ENCODE peak calls at places on chromosomes 5 and 9, in five cellular contexts. One of them, this sample, is unnamed. For H3K4me1, the result is how much of the 10 kb centered on the place peaks cover.

GRCh38 chr5:99019812-99020697 is 91.2 kb upstream of the CHD1 start:
- DNase-seq in astrocyte: peak
- DNase-seq in spleen: no peak
- DNase-seq in upper lobe of left lung: no peak
- DNase-seq in pancreas: no peak
- DNase-seq in this sample: peak

GRCh38 chr5:60945760-60946253 is 802 bp downstream of the NDUFAF2 start:
- DNase-seq in spleen: no peak
- DNase-seq in astrocyte: peak
- DNase-seq in pancreas: peak
- DNase-seq in upper lobe of left lung: peak
- DNase-seq in this sample: peak

GRCh38 chr5:72377920-72378635 is 57.9 kb downstream of the PTCD2 start:
- DNase-seq in astrocyte: no peak
- DNase-seq in spleen: no peak
- DNase-seq in upper lobe of left lung: no peak
- DNase-seq in pancreas: no peak
- DNase-seq in this sample: no peak

GRCh38 chr9:111916234-111916645 is 19.6 kb downstream of the UGCG start:
- DNase-seq in spleen: no peak
- DNase-seq in astrocyte: no peak
- DNase-seq in pancreas: no peak
- DNase-seq in upper lobe of left lung: no peak
- DNase-seq in this sample: no peak

GRCh38 chr5:65481171-65481575 is 547 bp downstream of the ADAMTS6 start:
- DNase-seq in astrocyte: no peak
- DNase-seq in spleen: no peak
- DNase-seq in pancreas: no peak
- DNase-seq in upper lobe of left lung: no peak
- DNase-seq in this sample: peak

GRCh38 chr9:113532809-113533190 is 69.3 kb downstream of the RGS3 start:
- DNase-seq in astrocyte: no peak
- DNase-seq in upper lobe of left lung: no peak
- DNase-seq in pancreas: no peak
- DNase-seq in spleen: peak
- DNase-seq in this sample: no peak

GRCh38 chr9:128438343-128439109 is 17.3 kb upstream of the ODF2 start:
- DNase-seq in upper lobe of left lung: peak
- DNase-seq in pancreas: peak
- DNase-seq in spleen: peak
- DNase-seq in astrocyte: peak
- DNase-seq in this sample: no peak

GRCh38 chr5:53111139-53111538 is 1.6 kb upstream of the MOCS2 start:
- DNase-seq in pancreas: no peak
- DNase-seq in upper lobe of left lung: no peak
- DNase-seq in astrocyte: no peak
- DNase-seq in spleen: no peak
- DNase-seq in this sample: no peak

GRCh38 chr9:114417511-114417910 is 29.7 kb upstream of the AKNA start:
- DNase-seq in spleen: no peak
- DNase-seq in pancreas: no peak
- DNase-seq in upper lobe of left lung: no peak
- DNase-seq in astrocyte: peak
- DNase-seq in this sample: no peak

GRCh38 chr9:33452828-33453271 is 5.5 kb upstream of the AQP3 start:
- DNase-seq in upper lobe of left lung: peak
- DNase-seq in spleen: no peak
- DNase-seq in astrocyte: peak
- DNase-seq in pancreas: peak
- DNase-seq in this sample: peak

GRCh38 chr5:155299342-155300006 is 285.9 kb downstream of the KIF4B start:
- DNase-seq in pancreas: no peak
- DNase-seq in upper lobe of left lung: no peak
- DNase-seq in astrocyte: no peak
- DNase-seq in spleen: no peak
- DNase-seq in this sample: no peak

GRCh38 chr5:115184780-115185179 is 15.1 kb upstream of the TRIM36 start:
- DNase-seq in pancreas: no peak
- DNase-seq in astrocyte: peak
- DNase-seq in upper lobe of left lung: no peak
- DNase-seq in spleen: no peak
- DNase-seq in this sample: no peak

GRCh38 chr5:123119334-123119986 is 30.4 kb downstream of the PRDM6 start:
- DNase-seq in astrocyte: peak
- DNase-seq in pancreas: no peak
- DNase-seq in spleen: no peak
- DNase-seq in upper lobe of left lung: peak
- DNase-seq in this sample: no peak

GRCh38 chr9:114004221-114004716 is 73.8 kb downstream of the AMBP start:
- DNase-seq in pancreas: no peak
- DNase-seq in astrocyte: peak
- DNase-seq in spleen: peak
- DNase-seq in upper lobe of left lung: peak
- DNase-seq in this sample: no peak

GRCh38 chr5:35859101-35859661 is 2.5 kb downstream of the IL7R start:
- DNase-seq in spleen: no peak
- DNase-seq in astrocyte: peak
- DNase-seq in pancreas: no peak
- DNase-seq in upper lobe of left lung: no peak
- DNase-seq in this sample: no peak

GRCh38 chr5:120137582-120137981 is 326.5 kb upstream of the PRR16 start:
- DNase-seq in pancreas: no peak
- DNase-seq in spleen: no peak
- DNase-seq in astrocyte: no peak
- DNase-seq in upper lobe of left lung: no peak
- DNase-seq in this sample: no peak

GRCh38 chr5:2748180-2748840 is 3.2 kb downstream of the IRX2 start:
- DNase-seq in upper lobe of left lung: no peak
- DNase-seq in spleen: no peak
- DNase-seq in pancreas: no peak
- DNase-seq in astrocyte: no peak
- DNase-seq in this sample: no peak

GRCh38 chr9:98045234-98046160 is 11.0 kb upstream of the NANS start:
- DNase-seq in spleen: no peak
- DNase-seq in astrocyte: no peak
- DNase-seq in upper lobe of left lung: no peak
- DNase-seq in pancreas: no peak
- DNase-seq in this sample: no peak

GRCh38 chr5:142758062-142758802 is 11.9 kb upstream of the ARHGAP26 start:
- DNase-seq in astrocyte: no peak
- DNase-seq in pancreas: no peak
- DNase-seq in spleen: no peak
- DNase-seq in upper lobe of left lung: peak
- DNase-seq in this sample: no peak

GRCh38 chr5:32145378-32145777 is 28.7 kb downstream of the GOLPH3 start:
- DNase-seq in spleen: no peak
- DNase-seq in upper lobe of left lung: no peak
- DNase-seq in pancreas: no peak
- DNase-seq in astrocyte: no peak
- DNase-seq in this sample: no peak

GRCh38 chr9:124214596-124215550 is 42.9 kb upstream of the NEK6 start:
- DNase-seq in astrocyte: no peak
- DNase-seq in pancreas: no peak
- DNase-seq in upper lobe of left lung: no peak
- DNase-seq in spleen: peak
- DNase-seq in this sample: no peak

GRCh38 chr9:76464706-76465105 is 5.7 kb downstream of the GCNT1 start:
- DNase-seq in pancreas: no peak
- DNase-seq in upper lobe of left lung: no peak
- DNase-seq in astrocyte: no peak
- DNase-seq in spleen: no peak
- DNase-seq in this sample: no peak

GRCh38 chr9:10008101-10008799 is 604.6 kb downstream of the PTPRD start:
- DNase-seq in upper lobe of left lung: no peak
- DNase-seq in pancreas: no peak
- DNase-seq in spleen: no peak
- DNase-seq in astrocyte: no peak
- DNase-seq in this sample: no peak

GRCh38 chr5:164002214-164002613 is 496.8 kb downstream of the MAT2B start:
- DNase-seq in astrocyte: no peak
- DNase-seq in spleen: no peak
- DNase-seq in pancreas: no peak
- DNase-seq in upper lobe of left lung: no peak
- DNase-seq in this sample: peak

GRCh38 chr5:175290379-175290778 is 153.6 kb downstream of the DRD1 start:
- DNase-seq in upper lobe of left lung: no peak
- DNase-seq in astrocyte: no peak
- DNase-seq in spleen: no peak
- DNase-seq in pancreas: no peak
- DNase-seq in this sample: no peak

GRCh38 chr5:175285263-175285662 is 158.7 kb downstream of the DRD1 start:
- DNase-seq in pancreas: no peak
- DNase-seq in spleen: no peak
- DNase-seq in astrocyte: peak
- DNase-seq in upper lobe of left lung: no peak
- DNase-seq in this sample: peak

GRCh38 chr5:175284806-175285205 is 159.2 kb downstream of the DRD1 start:
- DNase-seq in astrocyte: no peak
- DNase-seq in pancreas: no peak
- DNase-seq in upper lobe of left lung: no peak
- DNase-seq in spleen: no peak
- DNase-seq in this sample: peak

GRCh38 chr5:175288048-175288621 is 155.8 kb downstream of the DRD1 start:
- DNase-seq in astrocyte: peak
- DNase-seq in upper lobe of left lung: no peak
- DNase-seq in spleen: no peak
- DNase-seq in pancreas: no peak
- DNase-seq in this sample: peak

DNA sequence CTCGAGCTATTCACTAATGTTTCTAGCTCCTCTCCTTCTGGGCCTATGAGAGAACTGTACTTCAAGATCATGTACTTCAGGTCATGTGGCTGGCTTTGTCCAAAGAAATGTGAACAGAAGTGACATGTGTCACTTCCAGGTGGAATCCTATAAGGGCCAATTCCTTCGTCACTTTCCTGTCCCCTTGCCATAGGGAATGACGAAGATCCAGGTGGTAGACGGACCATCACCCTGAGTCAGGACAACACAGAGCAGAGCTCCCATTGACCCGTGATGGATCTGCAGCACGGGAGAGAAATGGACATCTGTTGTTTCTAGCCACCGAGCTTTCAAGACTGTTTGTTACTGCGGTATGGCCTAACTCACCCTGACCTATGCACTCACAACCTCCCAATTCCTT is 157.0 kb downstream of the DRD1 start:
- DNase-seq in astrocyte: no peak
- DNase-seq in upper lobe of left lung: no peak
- DNase-seq in pancreas: no peak
- DNase-seq in spleen: no peak
- DNase-seq in this sample: no peak
- H3K27ac ChIP-seq in astrocyte: no peak
- H3K27ac ChIP-seq in upper lobe of left lung: no peak
- H3K27ac ChIP-seq in pancreas: no peak
- H3K27ac ChIP-seq in spleen: no peak
- H3K27ac ChIP-seq in this sample: no peak

GRCh38 chr5:149323235-149324205 is 21.8 kb upstream of the GRPEL2 start:
- DNase-seq in pancreas: no peak
- DNase-seq in astrocyte: no peak
- DNase-seq in spleen: no peak
- DNase-seq in upper lobe of left lung: no peak
- DNase-seq in this sample: no peak
- H3K4me1 ChIP-seq in pancreas: under half
- H3K4me1 ChIP-seq in astrocyte: under half
- H3K4me1 ChIP-seq in spleen: under half
- H3K4me1 ChIP-seq in upper lobe of left lung: under half
- H3K4me1 ChIP-seq in this sample: under half

GRCh38 chr5:172820046-172820767 is 13.8 kb upstream of the ERGIC1 start:
- DNase-seq in upper lobe of left lung: no peak
- DNase-seq in astrocyte: peak
- DNase-seq in pancreas: no peak
- DNase-seq in spleen: no peak
- DNase-seq in this sample: peak
- H3K27ac ChIP-seq in upper lobe of left lung: peak
- H3K27ac ChIP-seq in astrocyte: no peak
- H3K27ac ChIP-seq in pancreas: peak
- H3K27ac ChIP-seq in spleen: no peak
- H3K27ac ChIP-seq in this sample: peak

DNA sequence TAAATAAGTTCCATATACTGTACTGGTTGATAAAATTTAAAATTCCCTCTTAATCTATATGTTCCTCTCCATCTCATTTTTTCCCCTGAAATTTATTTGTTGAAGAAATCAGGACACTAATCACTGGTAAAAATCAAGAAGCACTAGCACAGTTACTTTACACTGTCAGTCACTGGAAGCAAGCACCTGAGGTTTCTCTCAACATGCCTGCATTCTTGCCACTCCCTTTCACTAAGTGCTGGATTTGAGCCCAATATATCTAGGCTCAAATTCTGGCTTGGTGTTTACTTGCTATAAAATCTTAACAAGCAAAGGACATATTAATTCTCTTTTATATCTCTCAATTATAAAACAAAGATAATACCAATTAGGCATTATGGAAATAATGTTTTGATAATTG is 58.7 kb downstream of the DIAPH1 start:
- DNase-seq in upper lobe of left lung: peak
- DNase-seq in pancreas: peak
- DNase-seq in astrocyte: peak
- DNase-seq in spleen: no peak
- DNase-seq in this sample: peak
- H3K4me1 ChIP-seq in upper lobe of left lung: under half
- H3K4me1 ChIP-seq in pancreas: under half
- H3K4me1 ChIP-seq in astrocyte: under half
- H3K4me1 ChIP-seq in spleen: half or more
- H3K4me1 ChIP-seq in this sample: under half

DNA sequence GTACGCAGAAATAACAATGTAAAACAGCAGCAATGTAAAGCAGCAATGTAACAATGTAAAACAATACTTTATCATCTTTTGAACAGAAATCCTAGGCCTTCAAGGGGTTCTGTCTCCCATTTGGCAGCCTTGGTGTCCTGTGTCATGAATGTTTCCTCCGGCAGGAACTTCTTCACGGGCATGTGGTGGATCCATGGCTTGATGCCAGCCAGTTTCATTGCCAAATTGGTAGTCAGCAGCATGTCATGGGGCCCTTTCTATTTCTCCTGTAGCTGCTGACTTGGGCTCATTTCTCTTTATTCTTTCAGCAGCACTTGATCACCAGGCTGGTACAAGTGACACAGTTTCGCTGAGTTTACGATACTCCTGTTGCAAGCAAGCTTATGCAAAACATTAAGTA is 275.3 kb downstream of the HTR1A start:
- DNase-seq in upper lobe of left lung: no peak
- DNase-seq in pancreas: no peak
- DNase-seq in spleen: no peak
- DNase-seq in astrocyte: no peak
- DNase-seq in this sample: no peak
- H3K27ac ChIP-seq in upper lobe of left lung: no peak
- H3K27ac ChIP-seq in pancreas: no peak
- H3K27ac ChIP-seq in spleen: no peak
- H3K27ac ChIP-seq in astrocyte: no peak
- H3K27ac ChIP-seq in this sample: no peak

DNA sequence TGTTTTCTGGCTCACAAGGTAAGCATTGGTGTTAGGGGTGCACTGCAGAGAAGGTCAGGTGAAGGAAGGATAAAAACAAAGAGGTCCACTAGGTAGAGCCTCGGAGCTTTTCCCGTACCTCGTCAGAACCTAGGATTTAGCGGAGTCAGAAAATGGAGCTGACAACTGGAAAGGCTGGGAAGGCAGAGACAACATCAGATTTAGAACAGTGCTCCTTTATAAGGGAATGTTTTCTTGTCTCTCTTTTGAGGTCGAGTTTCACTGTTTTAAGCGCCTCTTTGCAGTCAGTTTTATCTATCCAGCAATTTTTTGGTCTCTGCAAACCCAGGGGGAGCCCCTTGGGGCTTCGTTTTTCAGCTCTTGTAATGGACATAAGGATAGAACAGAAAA is 80.6 kb downstream of the FNBP1 start:
- DNase-seq in pancreas: no peak
- DNase-seq in upper lobe of left lung: no peak
- DNase-seq in astrocyte: no peak
- DNase-seq in spleen: no peak
- DNase-seq in this sample: no peak
- H3K4me1 ChIP-seq in pancreas: under half
- H3K4me1 ChIP-seq in upper lobe of left lung: under half
- H3K4me1 ChIP-seq in astrocyte: under half
- H3K4me1 ChIP-seq in spleen: half or more
- H3K4me1 ChIP-seq in this sample: under half